ENCODE peak calls at places on chromosome 16, in nine cellular contexts. J, P, S, G, T, D, H, A and C are unnamed samples.
A peak's percentile ranks its signal among the peaks of the same experiment; 100 is the strongest.

GRCh38 chr16:2973081-2973480 is 3.9 kb downstream of the PAQR4 start:
- DNase-seq in J (no peak), P (no peak), S (no peak), G (no peak), T (no peak), D (no peak), H (peak; percentile 67), A (no peak), C (no peak)

GRCh38 chr16:19443659-19444058 is 26.0 kb downstream of the TMC5 start:
- DNase-seq in J (no peak), P (no peak), S (no peak), G (no peak), T (no peak), D (no peak), H (no peak), A (no peak), C (no peak)

GRCh38 chr16:65180986-65181710 is 59.3 kb upstream of the CDH11 start:
- DNase-seq in J (no peak), P (no peak), S (no peak), G (no peak), T (peak; percentile 19), D (no peak), H (no peak), A (no peak), C (no peak)

GRCh38 chr16:375927-376816 is 5.6 kb downstream of the PGAP6 start:
- DNase-seq in J (no peak), P (no peak), S (no peak), G (no peak), T (no peak), D (no peak), H (no peak), A (no peak), C (no peak)

GRCh38 chr16:28103516-28104170 is 40.1 kb upstream of the GSG1L start:
- DNase-seq in J (no peak), P (no peak), S (no peak), G (no peak), T (no peak), D (no peak), H (peak; percentile 10), A (no peak), C (no peak)

GRCh38 chr16:29809850-29810698 is 1.9 kb upstream of the PRRT2 start:
- DNase-seq in J (no peak), P (peak; percentile 50), S (no peak), G (peak; percentile 52), T (no peak), D (peak; percentile 17), H (peak; percentile 42), A (no peak), C (no peak)

GRCh38 chr16:49542391-49542891 is 168.8 kb downstream of the C16orf78 start:
- DNase-seq in J (no peak), P (no peak), S (no peak), G (no peak), T (no peak), D (no peak), H (peak; percentile 65), A (no peak), C (no peak)

GRCh38 chr16:974606-975312 is 4.0 kb upstream of the LMF1 start:
- DNase-seq in J (no peak), P (no peak), S (no peak), G (no peak), T (no peak), D (no peak), H (peak; percentile 50), A (no peak), C (no peak)

GRCh38 chr16:49158029-49158642 is 123.5 kb downstream of the CBLN1 start:
- DNase-seq in J (peak; percentile 58), P (peak; percentile 81), S (peak; percentile 56), G (peak; percentile 91), T (peak; percentile 1), D (peak; percentile 45), H (no peak), A (peak; percentile 57), C (no peak)

GRCh38 chr16:58815188-58815888 is 81.2 kb upstream of the GOT2 start:
- DNase-seq in J (no peak), P (no peak), S (no peak), G (no peak), T (no peak), D (no peak), H (no peak), A (peak; percentile 27), C (no peak)

DNA sequence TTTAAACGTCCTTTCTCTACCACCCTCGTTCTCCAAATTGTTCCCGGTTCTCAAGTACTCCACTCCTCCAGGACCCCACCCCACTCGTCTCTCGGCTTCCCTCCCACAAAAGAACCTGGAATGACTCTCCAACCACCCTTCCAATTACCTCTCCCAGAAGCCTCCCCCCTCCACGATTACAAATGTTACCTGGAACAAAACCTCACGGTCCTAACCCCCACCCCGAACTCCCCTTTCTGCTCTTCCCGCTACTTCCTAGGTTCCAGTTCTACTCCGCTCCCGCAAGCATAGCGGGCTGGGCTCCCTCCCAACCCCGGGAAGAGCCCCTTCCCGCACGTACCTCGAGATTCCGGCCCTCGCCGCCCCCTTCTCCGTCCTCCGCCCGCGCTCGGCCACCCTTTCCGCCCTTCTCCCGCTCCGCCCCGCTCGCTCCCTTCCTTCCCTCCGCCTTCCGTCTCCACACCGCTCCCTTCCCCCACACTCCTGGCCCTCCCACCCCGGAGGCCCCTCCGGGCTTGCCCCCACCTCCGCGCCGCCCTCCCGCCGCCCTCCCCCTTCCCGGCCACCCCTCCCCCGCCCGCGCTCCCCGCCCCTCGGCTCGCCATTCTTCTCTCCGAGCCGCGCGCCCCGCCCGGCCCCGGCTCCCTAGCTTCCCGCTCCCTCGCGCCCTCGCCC is 502 bp downstream of the CHTF8 start:
- DNase-seq in J (peak; percentile 86), P (peak; percentile 90), S (peak; percentile 82), G (peak; percentile 95), T (peak; percentile 90), D (peak; percentile 67), H (peak; percentile 80), A (peak; percentile 96), C (peak; percentile 91)
- TF ChIP-seq CTCF in J (no peak), P (no peak), S (no peak), G (no peak), T (no peak), D (no peak), H (no peak), A (no peak), C (no peak)

GRCh38 chr16:85638248-85638647 is 25.1 kb downstream of the GSE1 start:
- DNase-seq in J (no peak), P (no peak), S (no peak), G (no peak), T (no peak), D (no peak), H (no peak), A (no peak), C (no peak)

GRCh38 chr16:85640254-85640558 is 27.1 kb downstream of the GSE1 start:
- DNase-seq in J (no peak), P (no peak), S (no peak), G (no peak), T (no peak), D (no peak), H (no peak), A (no peak), C (no peak)

GRCh38 chr16:85638695-85639409 is 25.7 kb downstream of the GSE1 start:
- DNase-seq in J (no peak), P (no peak), S (no peak), G (no peak), T (no peak), D (no peak), H (peak; percentile 79), A (no peak), C (no peak)

GRCh38 chr16:85640606-85641005 is 27.5 kb downstream of the GSE1 start:
- DNase-seq in J (no peak), P (no peak), S (no peak), G (no peak), T (no peak), D (no peak), H (no peak), A (no peak), C (no peak)

GRCh38 chr16:85639529-85640253 is 26.6 kb downstream of the GSE1 start:
- DNase-seq in J (no peak), P (no peak), S (no peak), G (no peak), T (no peak), D (no peak), H (peak; percentile 92), A (peak; percentile 37), C (no peak)
- TF ChIP-seq CTCF in J (no peak), P (no peak), S (no peak), G (no peak), T (no peak), D (no peak), H (no peak), A (no peak), C (no peak)

GRCh38 chr16:85998178-85998867 is 99.4 kb downstream of the IRF8 start:
- DNase-seq in J (no peak), P (no peak), S (no peak), G (no peak), T (no peak), D (no peak), H (peak; percentile 1), A (no peak), C (no peak)

GRCh38 chr16:85999778-86000177 is 100.8 kb downstream of the IRF8 start:
- DNase-seq in J (no peak), P (no peak), S (no peak), G (no peak), T (no peak), D (no peak), H (no peak), A (no peak), C (no peak)

GRCh38 chr16:85998868-85999729 is 100.1 kb downstream of the IRF8 start:
- DNase-seq in J (no peak), P (no peak), S (no peak), G (no peak), T (no peak), D (no peak), H (no peak), A (peak; percentile 20), C (no peak)

GRCh38 chr16:85996843-85997242 is 97.9 kb downstream of the IRF8 start:
- DNase-seq in J (no peak), P (no peak), S (no peak), G (no peak), T (no peak), D (no peak), H (peak; percentile 4), A (no peak), C (no peak)

DNA sequence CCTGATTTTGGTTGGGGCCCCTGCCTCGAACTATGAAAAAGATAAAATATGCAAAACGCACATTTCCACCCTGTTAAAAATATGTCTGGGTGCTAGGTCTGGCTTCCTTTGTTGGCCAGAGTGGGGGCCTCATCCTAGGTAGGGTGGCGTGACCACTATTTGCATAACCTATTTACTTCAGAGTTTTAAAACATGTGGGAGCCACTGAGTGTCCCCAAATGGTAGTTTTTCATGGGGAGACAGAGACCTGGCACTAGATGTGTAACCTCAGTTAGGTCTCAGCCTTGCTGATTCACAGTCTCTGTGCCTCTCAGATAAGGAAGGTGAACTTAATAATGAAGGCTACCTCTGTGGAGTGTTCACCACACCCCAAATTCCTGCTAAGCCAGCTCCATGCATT is 103.2 kb downstream of the IRF8 start:
- DNase-seq in J (no peak), P (no peak), S (no peak), G (no peak), T (no peak), D (no peak), H (peak; percentile 2), A (no peak), C (no peak)
- TF ChIP-seq CTCF in J (no peak), P (no peak), S (no peak), G (no peak), T (no peak), D (no peak), H (no peak), A (no peak), C (no peak)

GRCh38 chr16:8426569-8426968 is 163.7 kb downstream of the TMEM114 start:
- DNase-seq in J (no peak), P (no peak), S (no peak), G (no peak), T (no peak), D (no peak), H (no peak), A (no peak), C (no peak)

GRCh38 chr16:8430401-8430800 is 159.9 kb downstream of the TMEM114 start:
- DNase-seq in J (no peak), P (no peak), S (no peak), G (no peak), T (no peak), D (no peak), H (no peak), A (no peak), C (no peak)
- TF ChIP-seq CTCF in J (no peak), P (no peak), S (no peak), G (no peak), T (no peak), D (no peak), H (no peak), A (no peak), C (no peak)